ENCODE peak calls at places on chromosomes 4 and X, in four cellular contexts. S, H, D and C are unnamed samples.

GRCh38 chr4:15690020-15690809 is 8.6 kb downstream of the FAM200B start:
- DNase-seq in S (peak), H (peak), D (no peak), C (no peak)

GRCh38 chr4:41339812-41340809 is 83.4 kb downstream of the UCHL1 start:
- DNase-seq in S (peak), H (peak), D (no peak), C (no peak)

GRCh38 chr4:40164459-40164858 is 32.4 kb upstream of the RHOH start:
- DNase-seq in S (no peak), H (no peak), D (no peak), C (no peak)

GRCh38 chr4:96004341-96004740 is 164.4 kb downstream of the PDHA2 start:
- DNase-seq in S (no peak), H (no peak), D (no peak), C (no peak)

GRCh38 chr4:87633239-87633638 is 16.8 kb upstream of the DMP1 start:
- DNase-seq in S (no peak), H (peak), D (no peak), C (no peak)

GRCh38 chr4:38160487-38161207 is 200.4 kb downstream of the PTTG2 start:
- DNase-seq in S (peak), H (peak), D (no peak), C (no peak)

GRCh38 chrX:44216171-44216570 is 127.3 kb downstream of the EFHC2 start:
- DNase-seq in S (no peak), H (no peak), D (no peak), C (no peak)

GRCh38 chr4:47785196-47785595 is 52.7 kb downstream of the CORIN start:
- DNase-seq in S (no peak), H (no peak), D (no peak), C (no peak)

GRCh38 chr4:99816611-99817309 is at the start of gene DAPP1:
- DNase-seq in S (no peak), H (no peak), D (no peak), C (no peak)

DNA sequence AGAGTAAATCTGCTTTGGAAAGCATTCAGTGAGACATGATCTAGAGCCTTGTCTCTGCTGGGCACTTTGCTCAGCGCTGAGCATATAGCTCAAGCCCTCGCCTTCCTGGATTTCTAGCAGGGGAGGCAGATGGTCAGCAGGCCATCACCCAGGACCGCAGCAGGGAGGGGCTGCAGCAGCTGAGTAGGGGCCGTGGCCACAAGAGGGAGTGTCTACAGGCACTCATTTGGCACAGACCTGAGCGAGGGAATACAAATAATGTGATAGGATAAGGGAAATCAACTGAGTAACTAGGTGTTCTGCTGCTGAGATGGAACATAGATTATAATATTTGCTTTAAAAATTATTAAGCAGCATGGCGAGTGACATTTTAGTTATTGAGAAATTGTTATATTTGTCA is 30.2 kb downstream of the OFD1 start:
- DNase-seq in S (no peak), H (no peak), D (no peak), C (no peak)
- TF ChIP-seq CTCF in S (no peak), H (no peak), D (peak), C (peak)

DNA sequence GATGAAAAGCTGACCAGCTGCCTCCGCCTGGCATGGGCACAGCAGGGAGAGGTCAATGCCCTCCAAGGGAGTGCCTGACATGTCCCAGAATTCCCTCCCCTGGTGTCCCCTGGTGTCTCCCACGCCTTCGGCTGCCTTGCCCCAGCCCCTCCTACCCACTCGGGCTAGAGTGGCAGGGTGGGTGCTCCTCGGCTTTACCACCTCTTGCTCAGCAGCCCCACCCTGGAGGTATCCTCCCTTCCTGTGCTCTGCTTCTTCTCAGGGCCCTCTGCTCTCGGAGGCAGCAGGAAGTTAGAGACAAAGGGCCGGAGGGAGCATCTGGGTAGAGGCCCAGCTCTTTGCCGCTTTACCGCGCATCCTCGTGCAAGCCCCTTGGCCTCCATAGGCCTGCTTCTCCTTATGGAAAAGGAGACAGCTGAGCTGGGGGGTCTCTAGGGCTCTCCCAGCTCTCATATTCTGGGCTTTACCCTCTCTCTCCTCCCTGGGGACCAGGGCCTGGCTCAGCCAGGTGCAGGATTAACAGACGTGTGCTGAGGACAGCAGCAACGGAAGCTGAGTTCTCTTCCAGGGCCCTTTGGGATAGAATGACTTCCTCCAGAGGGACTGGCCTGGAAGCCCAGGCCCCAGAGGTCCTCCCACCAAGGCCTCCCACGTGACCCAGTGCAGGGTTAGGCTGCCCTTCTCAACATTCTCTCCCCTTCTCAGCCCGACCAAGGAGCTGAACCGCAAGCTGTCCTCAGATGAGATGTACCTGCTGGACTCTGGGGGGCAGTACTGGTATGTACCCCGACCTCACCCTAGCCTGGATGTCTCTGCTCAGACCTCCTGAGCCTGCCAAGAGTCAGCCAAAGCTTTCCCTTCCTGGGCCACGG is 17.2 kb downstream of the XPNPEP2 start:
- DNase-seq in S (no peak), H (no peak), D (no peak), C (no peak)
- TF ChIP-seq CTCF in S (no peak), H (no peak), D (no peak), C (no peak)

GRCh38 chrX:71650333-71650969 is 16.9 kb upstream of the LOC101059915 start:
- DNase-seq in S (no peak), H (no peak), D (no peak), C (no peak)
- TF ChIP-seq CTCF in S (no peak), H (no peak), D (peak), C (no peak)

GRCh38 chr4:67907650-67908049 is 23.8 kb upstream of the TMPRSS11D start:
- DNase-seq in S (no peak), H (no peak), D (no peak), C (no peak)
- TF ChIP-seq CTCF in S (no peak), H (no peak), D (no peak), C (no peak)

GRCh38 chr4:7379161-7379560 is 55.6 kb downstream of the PSAPL1 start:
- DNase-seq in S (no peak), H (no peak), D (no peak), C (no peak)
- TF ChIP-seq CTCF in S (no peak), H (no peak), D (no peak), C (no peak)